ENCODE peak calls at places on chromosome 10, in eight cellular contexts. A is amniotic epithelial cell, L is AG04450, U is occipital lobe, W is GM13976, G is Peyer's patch, V is ELR, R is left ventricle myocardium superior. F is an unnamed sample.

GRCh38 chr10:88150338-88150737 is 286.9 kb downstream of the PTEN start:
- DNase-seq in A (peak), L (no peak), U (no peak), W (no peak), G (no peak), V (peak), R (no peak), F (no peak)

GRCh38 chr10:70513848-70514309 is 35.3 kb downstream of the PALD1 start:
- DNase-seq in A (no peak), L (no peak), U (no peak), W (peak), G (peak), V (no peak), R (no peak), F (peak)

GRCh38 chr10:85602713-85603112 is 763.9 kb downstream of the GRID1 start:
- DNase-seq in A (no peak), L (no peak), U (no peak), W (no peak), G (no peak), V (no peak), R (no peak), F (no peak)

GRCh38 chr10:127196227-127196954 is at the start of gene INSYN2A:
- DNase-seq in A (peak), L (no peak), U (peak), W (no peak), G (no peak), V (peak), R (peak), F (no peak)

GRCh38 chr10:51607436-51607835 is 92.0 kb downstream of the CSTF2T start:
- DNase-seq in A (no peak), L (no peak), U (no peak), W (no peak), G (no peak), V (no peak), R (no peak), F (no peak)

GRCh38 chr10:131429141-131429540 is 117.6 kb upstream of the TCERG1L start:
- DNase-seq in A (no peak), L (no peak), U (no peak), W (no peak), G (no peak), V (no peak), R (no peak), F (no peak)

GRCh38 chr10:23834096-23834495 is 374.8 kb upstream of the KIAA1217 start:
- DNase-seq in A (no peak), L (no peak), U (no peak), W (no peak), G (no peak), V (no peak), R (no peak), F (no peak)

GRCh38 chr10:13816195-13816926 is 229.6 kb downstream of the PRPF18 start:
- DNase-seq in A (peak), L (peak), U (peak), W (no peak), G (peak), V (peak), R (peak), F (no peak)

GRCh38 chr10:21292763-21293517 is 232.5 kb downstream of the SKIDA1 start:
- DNase-seq in A (peak), L (peak), U (peak), W (no peak), G (peak), V (peak), R (peak), F (no peak)

GRCh38 chr10:36542493-36542892 is 582.9 kb upstream of the ANKRD30A start:
- DNase-seq in A (no peak), L (no peak), U (no peak), W (no peak), G (no peak), V (no peak), R (no peak), F (no peak)

GRCh38 chr10:72334196-72334831 is 20.4 kb downstream of the DNAJB12 start:
- DNase-seq in A (peak), L (no peak), U (peak), W (no peak), G (peak), V (no peak), R (peak), F (no peak)

GRCh38 chr10:43078986-43079273 is 2.1 kb downstream of the RET start:
- DNase-seq in A (no peak), L (no peak), U (no peak), W (peak), G (no peak), V (peak), R (peak), F (peak)

GRCh38 chr10:97851341-97852001 is 1.8 kb downstream of the GOLGA7B start:
- DNase-seq in A (no peak), L (no peak), U (peak), W (no peak), G (no peak), V (no peak), R (no peak), F (no peak)

GRCh38 chr10:132419631-132420468 is 22.9 kb downstream of the PWWP2B start:
- DNase-seq in A (no peak), L (no peak), U (no peak), W (no peak), G (no peak), V (no peak), R (no peak), F (peak)

GRCh38 chr10:108358912-108359311 is 1194.4 kb upstream of the SORCS1 start:
- DNase-seq in A (peak), L (peak), U (no peak), W (peak), G (no peak), V (peak), R (no peak), F (peak)

GRCh38 chr10:133276435-133277201 is at the start of gene ADAM8:
- DNase-seq in A (no peak), L (no peak), U (no peak), W (peak), G (peak), V (peak), R (peak), F (peak)

F was measured in GM13977.